ENCODE peak calls at places on chromosomes 7 and 10, in five cellular contexts. One of them, this sample, is unnamed.

GRCh38 chr7:73446716-73447115 is 13.1 kb downstream of the FZD9 start:
- DNase-seq in heart left ventricle: no peak
- DNase-seq in progenitor cell of endocrine pancreas: no peak
- DNase-seq in choroid plexus epithelial cell: no peak
- DNase-seq in HFFc6: no peak
- DNase-seq in this sample: no peak

GRCh38 chr7:4724648-4725013 is 42.5 kb downstream of the FOXK1 start:
- DNase-seq in progenitor cell of endocrine pancreas: no peak
- DNase-seq in choroid plexus epithelial cell: peak; percentile 36
- DNase-seq in heart left ventricle: no peak
- DNase-seq in HFFc6: peak; percentile 31
- DNase-seq in this sample: no peak

GRCh38 chr7:36784991-36785940 is 61.0 kb upstream of the AOAH start:
- DNase-seq in HFFc6: no peak
- DNase-seq in progenitor cell of endocrine pancreas: no peak
- DNase-seq in heart left ventricle: peak; percentile 71
- DNase-seq in choroid plexus epithelial cell: peak; percentile 6
- DNase-seq in this sample: no peak

GRCh38 chr10:75532253-75532924 is 101.0 kb downstream of the LRMDA start:
- DNase-seq in progenitor cell of endocrine pancreas: no peak
- DNase-seq in heart left ventricle: no peak
- DNase-seq in HFFc6: no peak
- DNase-seq in choroid plexus epithelial cell: peak; percentile 28
- DNase-seq in this sample: no peak

GRCh38 chr10:53508197-53508596 is 735.6 kb upstream of the MBL2 start:
- DNase-seq in HFFc6: no peak
- DNase-seq in progenitor cell of endocrine pancreas: no peak
- DNase-seq in heart left ventricle: no peak
- DNase-seq in choroid plexus epithelial cell: no peak
- DNase-seq in this sample: no peak

GRCh38 chr7:157211710-157212109 is 73.0 kb downstream of the UBE3C start:
- DNase-seq in HFFc6: peak; percentile 12
- DNase-seq in choroid plexus epithelial cell: peak; percentile 85
- DNase-seq in progenitor cell of endocrine pancreas: no peak
- DNase-seq in heart left ventricle: no peak
- DNase-seq in this sample: no peak

GRCh38 chr7:727104-727805 is at the start of gene PRKAR1B:
- DNase-seq in HFFc6: no peak
- DNase-seq in choroid plexus epithelial cell: peak; percentile 19
- DNase-seq in progenitor cell of endocrine pancreas: no peak
- DNase-seq in heart left ventricle: no peak
- DNase-seq in this sample: no peak

GRCh38 chr7:30898411-30898810 is 13.2 kb upstream of the AQP1 start:
- DNase-seq in heart left ventricle: peak; percentile 42
- DNase-seq in HFFc6: no peak
- DNase-seq in choroid plexus epithelial cell: no peak
- DNase-seq in progenitor cell of endocrine pancreas: no peak
- DNase-seq in this sample: no peak

GRCh38 chr10:246431-246830 is 111.2 kb downstream of the ZMYND11 start:
- DNase-seq in heart left ventricle: no peak
- DNase-seq in HFFc6: no peak
- DNase-seq in choroid plexus epithelial cell: no peak
- DNase-seq in progenitor cell of endocrine pancreas: no peak
- DNase-seq in this sample: no peak

GRCh38 chr10:87691515-87692070 is 31.9 kb downstream of the PAPSS2 start:
- DNase-seq in HFFc6: no peak
- DNase-seq in choroid plexus epithelial cell: no peak
- DNase-seq in progenitor cell of endocrine pancreas: no peak
- DNase-seq in heart left ventricle: no peak
- DNase-seq in this sample: no peak

GRCh38 chr10:34739915-34740314 is 75.2 kb downstream of the PARD3 start:
- DNase-seq in choroid plexus epithelial cell: peak; percentile 89
- DNase-seq in heart left ventricle: peak; percentile 68
- DNase-seq in progenitor cell of endocrine pancreas: peak; percentile 20
- DNase-seq in HFFc6: peak; percentile 41
- DNase-seq in this sample: no peak

GRCh38 chr7:7841027-7841426 is 122.6 kb upstream of the RPA3 start:
- DNase-seq in choroid plexus epithelial cell: no peak
- DNase-seq in heart left ventricle: no peak
- DNase-seq in HFFc6: no peak
- DNase-seq in progenitor cell of endocrine pancreas: no peak
- DNase-seq in this sample: no peak

DNA sequence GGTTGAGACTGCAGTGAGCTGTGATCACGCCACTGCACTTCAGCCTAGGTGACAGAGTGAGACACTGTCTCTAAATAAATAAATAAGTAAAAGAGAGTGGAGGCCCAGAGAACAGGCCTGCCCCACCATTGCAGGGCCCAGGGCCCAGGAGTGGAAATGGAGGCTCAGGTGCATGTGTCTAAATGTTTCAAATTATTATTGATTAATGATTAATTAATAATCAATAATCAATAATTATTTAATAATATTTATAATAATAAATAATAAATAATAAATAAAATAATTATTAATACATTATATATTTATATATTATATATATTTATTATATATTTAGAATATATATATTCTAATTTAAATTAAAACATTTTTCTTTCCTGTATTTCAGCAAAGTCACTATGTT is 53.7 kb upstream of the ZRANB1 start:
- DNase-seq in heart left ventricle: no peak
- DNase-seq in progenitor cell of endocrine pancreas: no peak
- DNase-seq in HFFc6: no peak
- DNase-seq in choroid plexus epithelial cell: no peak
- DNase-seq in this sample: no peak
- TF ChIP-seq CTCF in heart left ventricle: no peak
- TF ChIP-seq CTCF in progenitor cell of endocrine pancreas: no peak
- TF ChIP-seq CTCF in HFFc6: no peak
- TF ChIP-seq CTCF in choroid plexus epithelial cell: no peak
- TF ChIP-seq CTCF in this sample: no peak

DNA sequence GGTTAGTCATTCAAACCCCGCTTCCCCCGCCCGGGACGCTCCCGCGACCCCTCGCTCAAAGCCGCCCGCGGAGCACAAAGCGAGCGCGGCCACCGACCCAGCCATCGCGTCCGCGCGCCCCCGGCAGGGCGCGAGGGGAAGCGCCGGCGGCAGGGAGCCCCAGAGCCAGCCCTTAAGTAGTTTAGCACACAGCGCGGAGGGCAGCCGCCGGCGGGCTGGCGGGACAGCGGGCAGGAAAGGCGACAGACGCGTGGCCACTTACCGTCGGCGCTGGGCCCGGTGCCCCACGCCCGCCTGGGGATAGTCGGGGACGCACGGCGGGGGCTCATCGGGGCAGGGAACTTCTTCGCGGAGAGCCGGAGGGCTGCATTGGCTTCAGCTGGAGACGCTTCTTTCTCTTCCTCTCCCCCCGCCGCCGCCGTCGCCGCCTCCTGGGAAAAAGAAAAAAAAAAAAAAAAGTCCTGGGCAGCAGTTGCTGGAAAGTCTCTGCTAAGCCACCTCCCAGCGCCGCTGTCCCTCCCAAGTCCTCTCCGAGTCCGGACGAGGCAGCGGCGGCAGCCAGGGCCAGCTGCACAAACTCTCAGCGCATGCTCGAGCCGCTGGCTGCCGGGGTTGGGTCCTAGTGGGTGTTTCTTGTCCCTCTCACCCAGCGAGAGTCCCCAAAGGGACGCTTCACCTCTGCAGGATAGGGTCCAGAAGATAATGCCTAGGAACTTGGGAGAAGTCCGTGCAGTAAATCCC is at the start of gene TSPAN12:
- DNase-seq in HFFc6: peak; percentile 49
- DNase-seq in choroid plexus epithelial cell: peak; percentile 59
- DNase-seq in progenitor cell of endocrine pancreas: peak; percentile 82
- DNase-seq in heart left ventricle: peak; percentile 93
- DNase-seq in this sample: peak; percentile 86
- TF ChIP-seq CTCF in HFFc6: peak; percentile 72
- TF ChIP-seq CTCF in choroid plexus epithelial cell: peak; percentile 35
- TF ChIP-seq CTCF in progenitor cell of endocrine pancreas: peak; percentile 72
- TF ChIP-seq CTCF in heart left ventricle: peak; percentile 50
- TF ChIP-seq CTCF in this sample: peak; percentile 77

GRCh38 chr10:131980757-131981428 is 830 bp downstream of the BNIP3 start:
- DNase-seq in HFFc6: no peak
- DNase-seq in choroid plexus epithelial cell: peak; percentile 39
- DNase-seq in heart left ventricle: no peak
- DNase-seq in progenitor cell of endocrine pancreas: no peak
- DNase-seq in this sample: no peak
- TF ChIP-seq CTCF in HFFc6: no peak
- TF ChIP-seq CTCF in choroid plexus epithelial cell: no peak
- TF ChIP-seq CTCF in heart left ventricle: no peak
- TF ChIP-seq CTCF in progenitor cell of endocrine pancreas: no peak
- TF ChIP-seq CTCF in this sample: no peak

GRCh38 chr7:66950311-66950710 is 29.3 kb downstream of the TMEM248 start:
- DNase-seq in HFFc6: no peak
- DNase-seq in choroid plexus epithelial cell: no peak
- DNase-seq in progenitor cell of endocrine pancreas: no peak
- DNase-seq in heart left ventricle: no peak
- DNase-seq in this sample: no peak

GRCh38 chr7:66953044-66953427 is 32.0 kb downstream of the TMEM248 start:
- DNase-seq in HFFc6: no peak
- DNase-seq in choroid plexus epithelial cell: no peak
- DNase-seq in progenitor cell of endocrine pancreas: no peak
- DNase-seq in heart left ventricle: no peak
- DNase-seq in this sample: no peak

GRCh38 chr7:66948480-66949109 is 27.6 kb downstream of the TMEM248 start:
- DNase-seq in heart left ventricle: no peak
- DNase-seq in choroid plexus epithelial cell: no peak
- DNase-seq in progenitor cell of endocrine pancreas: no peak
- DNase-seq in HFFc6: no peak
- DNase-seq in this sample: no peak

GRCh38 chr7:66950763-66951162 is 29.7 kb downstream of the TMEM248 start:
- DNase-seq in choroid plexus epithelial cell: peak; percentile 40
- DNase-seq in HFFc6: no peak
- DNase-seq in progenitor cell of endocrine pancreas: no peak
- DNase-seq in heart left ventricle: no peak
- DNase-seq in this sample: no peak

GRCh38 chr7:66952343-66953043 is 31.5 kb downstream of the TMEM248 start:
- DNase-seq in choroid plexus epithelial cell: peak; percentile 67
- DNase-seq in progenitor cell of endocrine pancreas: no peak
- DNase-seq in heart left ventricle: no peak
- DNase-seq in HFFc6: peak; percentile 53
- DNase-seq in this sample: no peak
- TF ChIP-seq CTCF in choroid plexus epithelial cell: no peak
- TF ChIP-seq CTCF in progenitor cell of endocrine pancreas: no peak
- TF ChIP-seq CTCF in heart left ventricle: no peak
- TF ChIP-seq CTCF in HFFc6: peak; percentile 10
- TF ChIP-seq CTCF in this sample: no peak

GRCh38 chr10:14093735-14094484 is 236.8 kb downstream of the FRMD4A start:
- DNase-seq in HFFc6: peak; percentile 65
- DNase-seq in progenitor cell of endocrine pancreas: no peak
- DNase-seq in choroid plexus epithelial cell: peak; percentile 72
- DNase-seq in heart left ventricle: no peak
- DNase-seq in this sample: no peak
- TF ChIP-seq CTCF in HFFc6: peak; percentile 82
- TF ChIP-seq CTCF in progenitor cell of endocrine pancreas: peak; percentile 26
- TF ChIP-seq CTCF in choroid plexus epithelial cell: peak; percentile 74
- TF ChIP-seq CTCF in heart left ventricle: peak; percentile 36
- TF ChIP-seq CTCF in this sample: peak; percentile 65

GRCh38 chr10:93357680-93358079 is 124.5 kb downstream of the MYOF start:
- DNase-seq in heart left ventricle: no peak
- DNase-seq in HFFc6: peak; percentile 17
- DNase-seq in progenitor cell of endocrine pancreas: no peak
- DNase-seq in choroid plexus epithelial cell: peak; percentile 66
- DNase-seq in this sample: no peak
- TF ChIP-seq CTCF in heart left ventricle: peak; percentile 24
- TF ChIP-seq CTCF in HFFc6: peak; percentile 68
- TF ChIP-seq CTCF in progenitor cell of endocrine pancreas: peak; percentile 70
- TF ChIP-seq CTCF in choroid plexus epithelial cell: peak; percentile 76
- TF ChIP-seq CTCF in this sample: peak; percentile 83

GRCh38 chr10:117553171-117553814 is 10.7 kb downstream of the EMX2 start:
- DNase-seq in progenitor cell of endocrine pancreas: no peak
- DNase-seq in choroid plexus epithelial cell: no peak
- DNase-seq in heart left ventricle: no peak
- DNase-seq in HFFc6: no peak
- DNase-seq in this sample: no peak
- TF ChIP-seq CTCF in progenitor cell of endocrine pancreas: no peak
- TF ChIP-seq CTCF in choroid plexus epithelial cell: no peak
- TF ChIP-seq CTCF in heart left ventricle: no peak
- TF ChIP-seq CTCF in HFFc6: no peak
- TF ChIP-seq CTCF in this sample: peak; percentile 36

GRCh38 chr10:77504870-77505257 is 132.7 kb downstream of the KCNMA1 start:
- DNase-seq in progenitor cell of endocrine pancreas: no peak
- DNase-seq in HFFc6: peak; percentile 57
- DNase-seq in choroid plexus epithelial cell: peak; percentile 23
- DNase-seq in heart left ventricle: no peak
- DNase-seq in this sample: no peak
- TF ChIP-seq CTCF in progenitor cell of endocrine pancreas: no peak
- TF ChIP-seq CTCF in HFFc6: peak; percentile 42
- TF ChIP-seq CTCF in choroid plexus epithelial cell: peak; percentile 10
- TF ChIP-seq CTCF in heart left ventricle: no peak
- TF ChIP-seq CTCF in this sample: no peak

DNA sequence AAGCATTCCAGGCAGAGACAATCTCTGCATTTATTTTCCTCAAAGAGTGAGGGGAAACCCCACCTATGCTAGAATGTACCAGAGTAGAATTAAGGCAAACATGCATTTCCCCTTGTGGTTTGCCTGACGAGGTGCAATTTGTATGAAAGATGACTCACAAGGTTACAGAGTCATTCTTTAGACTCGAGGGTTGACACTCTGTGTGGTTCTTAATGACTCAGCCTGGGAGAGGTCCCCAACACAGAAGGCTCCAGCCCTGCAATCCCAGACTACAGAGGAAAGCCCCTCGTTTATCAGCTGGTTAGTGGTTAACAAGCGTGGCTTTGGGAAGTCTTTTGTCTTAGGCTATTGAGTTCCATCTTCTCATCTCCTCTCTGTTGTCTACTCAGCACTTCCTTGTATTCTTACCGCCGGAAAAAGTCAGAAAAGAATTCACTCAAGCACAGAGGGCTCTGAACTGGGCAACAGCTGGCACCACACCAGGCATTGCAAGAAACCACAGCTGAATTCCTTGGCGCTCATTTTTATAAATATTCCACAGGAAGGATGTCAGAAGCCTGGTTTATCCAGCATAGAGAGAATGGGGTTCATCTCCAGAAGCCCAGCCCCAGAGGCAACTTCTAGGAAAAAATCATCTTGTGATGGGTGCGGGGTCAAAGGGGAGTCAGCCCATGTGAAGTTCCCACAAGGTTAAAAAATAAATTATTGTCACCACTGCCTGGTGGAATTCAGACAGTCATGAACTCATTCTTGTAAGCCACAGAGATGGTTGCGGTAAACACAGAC is 24.4 kb upstream of the SVIL start:
- DNase-seq in HFFc6: peak; percentile 98
- DNase-seq in progenitor cell of endocrine pancreas: no peak
- DNase-seq in choroid plexus epithelial cell: peak; percentile 100
- DNase-seq in heart left ventricle: no peak
- DNase-seq in this sample: no peak
- TF ChIP-seq CTCF in HFFc6: peak; percentile 74
- TF ChIP-seq CTCF in progenitor cell of endocrine pancreas: no peak
- TF ChIP-seq CTCF in choroid plexus epithelial cell: peak; percentile 54
- TF ChIP-seq CTCF in heart left ventricle: peak; percentile 28
- TF ChIP-seq CTCF in this sample: peak; percentile 55

This sample was measured in type B pancreatic cell.